ENCODE peak calls at places on chromosomes 12 and 14, in four cellular contexts. V is HepG2, D is GM12878, G is K562. I is an unnamed sample.

GRCh38 chr14:65104791-65105190 is 2.5 kb upstream of the MAX start:
- DNase-seq in G (no peak), V (no peak), D (no peak), I (no peak)

GRCh38 chr12:25313591-25313990 is 62.9 kb upstream of the KRAS start:
- DNase-seq in G (no peak), D (no peak), V (no peak), I (no peak)

GRCh38 chr12:111758120-111758561 is 8.6 kb upstream of the ALDH2 start:
- DNase-seq in D (no peak), G (no peak), V (no peak), I (no peak)

GRCh38 chr12:120257041-120257821 is 8.3 kb downstream of the PXN start:
- DNase-seq in V (no peak), D (no peak), G (no peak), I (no peak)

GRCh38 chr14:61140872-61141271 is 140.3 kb downstream of the TMEM30B start:
- DNase-seq in V (no peak), G (no peak), D (no peak), I (no peak)

GRCh38 chr12:92596388-92596787 is 106.4 kb upstream of the PLEKHG7 start:
- DNase-seq in D (no peak), G (no peak), V (no peak), I (no peak)

GRCh38 chr12:22082190-22082701 is 36.2 kb downstream of the CMAS start:
- DNase-seq in V (peak), G (peak), D (no peak), I (no peak)

GRCh38 chr14:20683125-20683895 is 1.1 kb upstream of the RNASE4 start:
- DNase-seq in G (peak), D (peak), V (peak), I (peak)

GRCh38 chr12:127162902-127163301 is 1104.1 kb upstream of the TMEM132C start:
- DNase-seq in G (peak), V (no peak), D (peak), I (no peak)

GRCh38 chr12:28536088-28536487 is 345.8 kb downstream of the CCDC91 start:
- DNase-seq in V (no peak), G (no peak), D (no peak), I (no peak)

GRCh38 chr14:42095155-42095554 is 488.5 kb downstream of the LRFN5 start:
- DNase-seq in G (no peak), D (no peak), V (no peak), I (no peak)
- TF ChIP-seq SP1 in G (no peak), D (no peak), V (no peak), I (no peak)

GRCh38 chr12:45232771-45233372 is 17.0 kb downstream of the ANO6 start:
- DNase-seq in V (peak), D (peak), G (peak), I (peak)
- TF ChIP-seq FOXK2 in V (no peak), D (no peak), G (no peak), I (no peak)

GRCh38 chr14:86641310-86641709 is 1111.4 kb downstream of the FLRT2 start:
- DNase-seq in V (no peak), G (no peak), D (no peak), I (no peak)

GRCh38 chr14:86646125-86646524 is 1116.2 kb downstream of the FLRT2 start:
- DNase-seq in V (no peak), G (no peak), D (no peak), I (no peak)

GRCh38 chr14:86652512-86652911 is 1122.6 kb downstream of the FLRT2 start:
- DNase-seq in V (no peak), D (no peak), G (no peak), I (no peak)

GRCh38 chr14:86646688-86647687 is 1117.0 kb downstream of the FLRT2 start:
- DNase-seq in V (peak), D (no peak), G (no peak), I (no peak)
- TF ChIP-seq SP1 in V (no peak), D (no peak), G (no peak), I (no peak)

GRCh38 chr12:62207248-62207647 is 53.0 kb upstream of the USP15 start:
- DNase-seq in D (no peak), G (no peak), V (no peak), I (no peak)
- TF ChIP-seq FOXK2 in D (no peak), G (no peak), V (no peak), I (no peak)

GRCh38 chr12:123983822-123984485 is 10.9 kb downstream of the ZNF664 start:
- DNase-seq in G (peak), D (no peak), V (peak), I (peak)
- TF ChIP-seq SP1 in G (no peak), D (no peak), V (no peak), I (no peak)

GRCh38 chr12:70196732-70197361 is 46.4 kb upstream of the CNOT2 start:
- DNase-seq in G (no peak), D (no peak), V (no peak), I (no peak)
- TF ChIP-seq FOXK2 in G (no peak), D (no peak), V (no peak), I (no peak)

GRCh38 chr14:54901380-54902142 is 1.1 kb downstream of the GCH1 start:
- DNase-seq in V (no peak), D (no peak), G (no peak), I (no peak)
- TF ChIP-seq SP1 in V (no peak), D (no peak), G (no peak), I (no peak)